ENCODE peak calls at places on chromosomes 2 and 18, in ten cellular contexts. L is nephron progenitor cell; U is T-cell; M is stimulated activated naive B cell treated with anti-CD40 and anti-IgM and Interleukin-4, amounts not matched to agents 10 μg/mL and 1 μg/mL and 100 μg/mL, for 72 hours; E is activated T-cell treated with anti-CD3 and anti-CD28 coated beads, Interleukin-2, amount 50 U/mL, for 72 hours; T is GM13976; R is AG08395; J is H7; V is HT-29; S is NCI-H526. G is an unnamed sample.

GRCh38 chr2:44974064-44974715 is 32.7 kb downstream of the SIX3 start:
- DNase-seq in S (peak), M (no peak), L (no peak), E (no peak), J (peak), T (peak), V (peak), R (peak), U (no peak), G (peak)

GRCh38 chr18:70190529-70190928 is 15.0 kb downstream of the RTTN start:
- DNase-seq in M (no peak), J (no peak), S (no peak), L (no peak), R (no peak), U (no peak), E (no peak), V (no peak), T (no peak), G (no peak)

GRCh38 chr2:223169830-223170605 is 118.0 kb downstream of the KCNE4 start:
- DNase-seq in E (no peak), L (no peak), J (no peak), V (no peak), M (no peak), R (no peak), S (no peak), U (no peak), T (no peak), G (no peak)

GRCh38 chr2:159612255-159612901 is 4.0 kb downstream of the BAZ2B start:
- DNase-seq in T (no peak), E (no peak), R (no peak), J (no peak), L (no peak), V (peak), M (no peak), U (no peak), S (peak), G (no peak)

GRCh38 chr18:7760967-7761946 is 194.1 kb downstream of the PTPRM start:
- DNase-seq in U (no peak), J (no peak), M (no peak), V (no peak), L (no peak), T (no peak), R (no peak), S (no peak), E (no peak), G (no peak)

GRCh38 chr2:217027414-217027813 is 167.6 kb upstream of the TNP1 start:
- DNase-seq in M (no peak), L (no peak), V (no peak), E (no peak), R (no peak), U (no peak), J (no peak), S (no peak), T (no peak), G (no peak)

GRCh38 chr2:234363647-234364294 is 133.1 kb downstream of the ARL4C start:
- DNase-seq in L (no peak), U (no peak), V (no peak), R (no peak), T (no peak), S (no peak), J (no peak), E (no peak), M (no peak), G (no peak)

GRCh38 chr2:85913854-85914524 is 25.2 kb upstream of the ST3GAL5 start:
- DNase-seq in M (no peak), J (no peak), U (no peak), V (no peak), S (no peak), L (no peak), R (peak), E (no peak), T (no peak), G (no peak)

GRCh38 chr2:128405467-128405900 is 86.8 kb upstream of the HS6ST1 start:
- DNase-seq in M (no peak), S (no peak), V (no peak), J (no peak), E (no peak), R (no peak), T (no peak), U (no peak), L (no peak), G (no peak)

GRCh38 chr2:64225491-64225890 is 81.3 kb upstream of the PELI1 start:
- DNase-seq in E (peak), R (no peak), T (no peak), U (no peak), V (no peak), M (no peak), L (no peak), J (no peak), S (no peak), G (no peak)

GRCh38 chr18:33898427-33898826 is 320.4 kb downstream of the ASXL3 start:
- DNase-seq in S (no peak), T (no peak), V (no peak), R (no peak), M (no peak), E (no peak), U (no peak), L (no peak), J (no peak), G (no peak)

GRCh38 chr18:48829443-48830149 is 121.2 kb downstream of the SMAD7 start:
- DNase-seq in J (peak), V (no peak), S (no peak), U (no peak), M (no peak), E (no peak), L (peak), T (no peak), R (no peak), G (no peak)

GRCh38 chr2:56483081-56483480 is 299.3 kb downstream of the CCDC85A start:
- DNase-seq in S (no peak), V (no peak), L (no peak), T (no peak), M (no peak), R (peak), E (no peak), J (no peak), U (no peak), G (no peak)

GRCh38 chr2:137380610-137381009 is 583.7 kb upstream of the HNMT start:
- DNase-seq in T (no peak), R (no peak), L (no peak), U (no peak), E (no peak), J (no peak), V (no peak), S (no peak), M (no peak), G (no peak)

GRCh38 chr2:152730591-152731333 is 12.3 kb downstream of the ARL6IP6 start:
- DNase-seq in S (no peak), R (peak), L (no peak), U (peak), T (no peak), E (peak), J (no peak), V (peak), M (no peak), G (no peak)

GRCh38 chr2:18266188-18266587 is 294.3 kb downstream of the RDH14 start:
- DNase-seq in J (peak), U (no peak), R (no peak), M (no peak), E (no peak), V (no peak), L (no peak), T (no peak), S (no peak), G (no peak)

GRCh38 chr2:1060372-1060771 is 109.7 kb downstream of the SNTG2 start:
- DNase-seq in R (no peak), V (no peak), L (no peak), J (no peak), S (no peak), E (no peak), U (no peak), M (no peak), T (no peak), G (no peak)

GRCh38 chr2:238841542-238842181 is 6.2 kb upstream of the TWIST2 start:
- DNase-seq in S (no peak), E (no peak), J (no peak), T (no peak), R (no peak), L (no peak), M (no peak), U (no peak), V (no peak), G (no peak)

GRCh38 chr18:49839012-49839411 is 25.7 kb upstream of the ACAA2 start:
- DNase-seq in R (no peak), T (no peak), V (no peak), E (no peak), M (no peak), J (no peak), U (no peak), S (no peak), L (no peak), G (no peak)

GRCh38 chr2:135874966-135875365 is 1.3 kb downstream of the MCM6 start:
- DNase-seq in S (no peak), R (no peak), L (no peak), E (peak), V (no peak), U (no peak), J (no peak), M (no peak), T (no peak), G (no peak)

GRCh38 chr2:58019209-58019608 is 27.4 kb upstream of the VRK2 start:
- DNase-seq in M (no peak), J (no peak), L (no peak), U (no peak), R (no peak), S (no peak), V (no peak), T (peak), E (no peak), G (no peak)

GRCh38 chr2:235049719-235050118 is 97.9 kb downstream of the SH3BP4 start:
- DNase-seq in S (no peak), L (no peak), T (no peak), R (no peak), U (no peak), M (no peak), E (no peak), J (no peak), V (no peak), G (no peak)

GRCh38 chr2:85668009-85668856 is at the start of gene SFTPB:
- DNase-seq in M (no peak), U (no peak), S (no peak), J (peak), V (no peak), E (no peak), L (no peak), T (no peak), R (peak), G (no peak)

GRCh38 chr2:201046881-201047280 is 24.6 kb downstream of the HYCC2 start:
- DNase-seq in S (no peak), T (no peak), V (no peak), U (no peak), E (no peak), L (no peak), M (no peak), J (no peak), R (no peak), G (no peak)

GRCh38 chr2:53913721-53914120 is 54.0 kb upstream of the GPR75 start:
- DNase-seq in R (peak), J (peak), E (peak), M (peak), U (peak), S (no peak), T (peak), V (no peak), L (no peak), G (peak)

GRCh38 chr2:31440764-31441163 is 26.2 kb upstream of the XDH start:
- DNase-seq in T (no peak), S (no peak), V (no peak), L (no peak), J (no peak), U (no peak), R (peak), M (no peak), E (no peak), G (no peak)

GRCh38 chr2:169712791-169713227 is 18.5 kb downstream of the PHOSPHO2 start:
- DNase-seq in T (no peak), M (no peak), R (no peak), E (no peak), L (no peak), U (no peak), S (no peak), J (no peak), V (no peak), G (no peak)

GRCh38 chr18:8811115-8811514 is 105.8 kb downstream of the MTCL1 start:
- DNase-seq in T (no peak), L (no peak), S (no peak), J (no peak), U (no peak), M (no peak), R (no peak), E (no peak), V (no peak), G (no peak)

GRCh38 chr2:217409939-217410820 is 550.3 kb upstream of the TNP1 start:
- DNase-seq in S (no peak), M (no peak), E (no peak), V (no peak), U (no peak), J (no peak), R (no peak), T (no peak), L (no peak), G (no peak)

GRCh38 chr2:2847131-2847740 is 516.2 kb upstream of the MYT1L start:
- DNase-seq in T (no peak), R (no peak), M (no peak), U (no peak), E (no peak), L (no peak), J (no peak), V (no peak), S (peak), G (no peak)

GRCh38 chr2:43212931-43213330 is 13.5 kb downstream of the ZFP36L2 start:
- DNase-seq in V (no peak), J (no peak), L (no peak), E (no peak), M (peak), S (no peak), U (peak), T (no peak), R (no peak), G (no peak)

GRCh38 chr2:40448476-40449079 is 3.3 kb downstream of the SLC8A1 start:
- DNase-seq in R (peak), U (no peak), E (peak), M (no peak), V (peak), J (peak), S (peak), T (peak), L (peak), G (no peak)

GRCh38 chr2:45331034-45331786 is 279.9 kb downstream of the SRBD1 start:
- DNase-seq in L (no peak), E (no peak), M (no peak), V (peak), J (no peak), U (no peak), S (no peak), T (no peak), R (peak), G (peak)

GRCh38 chr18:8162797-8163196 is 446.4 kb upstream of the RAB12 start:
- DNase-seq in V (no peak), L (no peak), M (no peak), T (no peak), J (no peak), U (no peak), R (no peak), S (peak), E (no peak), G (no peak)

GRCh38 chr18:48798334-48799197 is 152.2 kb downstream of the SMAD7 start:
- DNase-seq in E (no peak), L (peak), M (no peak), R (no peak), V (no peak), T (no peak), J (no peak), U (no peak), S (no peak), G (no peak)

GRCh38 chr2:226796840-226797288 is 2.8 kb downstream of the IRS1 start:
- DNase-seq in M (no peak), T (peak), S (no peak), E (no peak), L (peak), J (peak), R (peak), V (peak), U (no peak), G (peak)

GRCh38 chr18:22387787-22388186 is 29.9 kb downstream of the CTAGE1 start:
- DNase-seq in L (no peak), R (no peak), T (no peak), S (no peak), J (no peak), U (no peak), M (no peak), V (no peak), E (no peak), G (no peak)

GRCh38 chr2:238586931-238587775 is 160.4 kb downstream of the ASB1 start:
- DNase-seq in S (no peak), L (no peak), E (no peak), V (no peak), U (no peak), M (no peak), J (peak), R (no peak), T (no peak), G (no peak)

GRCh38 chr2:177400337-177400923 is 7.9 kb downstream of the AGPS start:
- DNase-seq in J (no peak), L (no peak), E (no peak), S (no peak), T (no peak), U (no peak), M (no peak), V (no peak), R (no peak), G (no peak)

GRCh38 chr2:97910403-97911209 is 85.1 kb downstream of the TMEM131 start:
- DNase-seq in L (no peak), M (no peak), V (no peak), R (no peak), U (no peak), E (no peak), S (no peak), J (no peak), T (no peak), G (no peak)